ENCODE peak calls at places on chromosomes 1 and 21, in seven cellular contexts. One of them, this sample, is unnamed. For H3K27me3, the result is how much of the 10 kb centered on the place peaks cover.

GRCh38 chr1:115217150-115218033 is 120.7 kb downstream of the NGF start:
- DNase-seq in right cardiac atrium: peak
- DNase-seq in RWPE2: no peak
- DNase-seq in right lobe of liver: no peak
- DNase-seq in PC-3: no peak
- DNase-seq in aorta: no peak
- DNase-seq in SK-N-SH: no peak
- DNase-seq in this sample: no peak

GRCh38 chr1:40264354-40264781 is 6.3 kb downstream of the ZMPSTE24 start:
- DNase-seq in SK-N-SH: no peak
- DNase-seq in PC-3: no peak
- DNase-seq in aorta: no peak
- DNase-seq in right cardiac atrium: no peak
- DNase-seq in right lobe of liver: no peak
- DNase-seq in RWPE2: no peak
- DNase-seq in this sample: no peak

GRCh38 chr1:38451541-38451993 is 405.0 kb upstream of the POU3F1 start:
- DNase-seq in RWPE2: no peak
- DNase-seq in right cardiac atrium: no peak
- DNase-seq in right lobe of liver: no peak
- DNase-seq in PC-3: no peak
- DNase-seq in SK-N-SH: no peak
- DNase-seq in aorta: no peak
- DNase-seq in this sample: peak

GRCh38 chr1:3767328-3767925 is 5.1 kb upstream of the SMIM1 start:
- DNase-seq in PC-3: no peak
- DNase-seq in right cardiac atrium: no peak
- DNase-seq in right lobe of liver: no peak
- DNase-seq in RWPE2: no peak
- DNase-seq in SK-N-SH: no peak
- DNase-seq in aorta: no peak
- DNase-seq in this sample: no peak

GRCh38 chr1:77655431-77655974 is 27.0 kb downstream of the ZZZ3 start:
- DNase-seq in aorta: no peak
- DNase-seq in SK-N-SH: no peak
- DNase-seq in right cardiac atrium: no peak
- DNase-seq in RWPE2: no peak
- DNase-seq in right lobe of liver: no peak
- DNase-seq in PC-3: no peak
- DNase-seq in this sample: no peak

GRCh38 chr1:119715542-119715941 is 3.8 kb downstream of the PHGDH start:
- DNase-seq in RWPE2: no peak
- DNase-seq in aorta: no peak
- DNase-seq in SK-N-SH: no peak
- DNase-seq in right lobe of liver: no peak
- DNase-seq in right cardiac atrium: no peak
- DNase-seq in PC-3: no peak
- DNase-seq in this sample: no peak

GRCh38 chr1:8439015-8439702 is 121.2 kb downstream of the SLC45A1 start:
- DNase-seq in PC-3: no peak
- DNase-seq in aorta: peak
- DNase-seq in SK-N-SH: peak
- DNase-seq in RWPE2: no peak
- DNase-seq in right lobe of liver: peak
- DNase-seq in right cardiac atrium: peak
- DNase-seq in this sample: peak

GRCh38 chr21:33197546-33197945 is 32.2 kb upstream of the IFNAR2 start:
- DNase-seq in aorta: no peak
- DNase-seq in PC-3: no peak
- DNase-seq in SK-N-SH: no peak
- DNase-seq in RWPE2: no peak
- DNase-seq in right lobe of liver: peak
- DNase-seq in right cardiac atrium: peak
- DNase-seq in this sample: no peak

GRCh38 chr1:183515002-183515689 is 42.8 kb downstream of the SMG7 start:
- DNase-seq in SK-N-SH: no peak
- DNase-seq in right lobe of liver: no peak
- DNase-seq in aorta: no peak
- DNase-seq in RWPE2: no peak
- DNase-seq in right cardiac atrium: no peak
- DNase-seq in PC-3: peak
- DNase-seq in this sample: no peak

GRCh38 chr1:110893908-110894490 is 21.1 kb downstream of the CD53 start:
- DNase-seq in right cardiac atrium: no peak
- DNase-seq in PC-3: no peak
- DNase-seq in SK-N-SH: no peak
- DNase-seq in RWPE2: no peak
- DNase-seq in aorta: no peak
- DNase-seq in right lobe of liver: no peak
- DNase-seq in this sample: no peak

GRCh38 chr1:4561213-4561612 is 93.2 kb upstream of the AJAP1 start:
- DNase-seq in right cardiac atrium: no peak
- DNase-seq in RWPE2: no peak
- DNase-seq in right lobe of liver: no peak
- DNase-seq in aorta: no peak
- DNase-seq in PC-3: no peak
- DNase-seq in SK-N-SH: no peak
- DNase-seq in this sample: peak

GRCh38 chr21:43766734-43767497 is 9.2 kb downstream of the CSTB start:
- DNase-seq in right cardiac atrium: no peak
- DNase-seq in SK-N-SH: no peak
- DNase-seq in aorta: no peak
- DNase-seq in PC-3: no peak
- DNase-seq in right lobe of liver: no peak
- DNase-seq in RWPE2: no peak
- DNase-seq in this sample: no peak

GRCh38 chr1:29651684-29652665 is 415.7 kb downstream of the PTPRU start:
- DNase-seq in right lobe of liver: peak
- DNase-seq in right cardiac atrium: no peak
- DNase-seq in SK-N-SH: peak
- DNase-seq in aorta: no peak
- DNase-seq in PC-3: no peak
- DNase-seq in RWPE2: peak
- DNase-seq in this sample: peak

GRCh38 chr1:24901791-24902470 is 28.1 kb downstream of the RUNX3 start:
- DNase-seq in right cardiac atrium: no peak
- DNase-seq in SK-N-SH: no peak
- DNase-seq in right lobe of liver: peak
- DNase-seq in PC-3: no peak
- DNase-seq in RWPE2: peak
- DNase-seq in aorta: peak
- DNase-seq in this sample: peak

GRCh38 chr1:217469983-217470382 is 160.9 kb downstream of the GPATCH2 start:
- DNase-seq in right cardiac atrium: no peak
- DNase-seq in right lobe of liver: no peak
- DNase-seq in RWPE2: no peak
- DNase-seq in PC-3: no peak
- DNase-seq in SK-N-SH: peak
- DNase-seq in aorta: no peak
- DNase-seq in this sample: no peak

GRCh38 chr1:18100493-18101063 is 7.0 kb upstream of the IGSF21 start:
- DNase-seq in SK-N-SH: peak
- DNase-seq in RWPE2: no peak
- DNase-seq in right cardiac atrium: peak
- DNase-seq in right lobe of liver: peak
- DNase-seq in aorta: no peak
- DNase-seq in PC-3: peak
- DNase-seq in this sample: peak

GRCh38 chr21:34733866-34734265 is 65.1 kb downstream of the CLIC6 start:
- DNase-seq in PC-3: no peak
- DNase-seq in right lobe of liver: no peak
- DNase-seq in aorta: no peak
- DNase-seq in right cardiac atrium: no peak
- DNase-seq in RWPE2: no peak
- DNase-seq in SK-N-SH: no peak
- DNase-seq in this sample: no peak

GRCh38 chr21:42308161-42308913 is 6.9 kb downstream of the TFF3 start:
- DNase-seq in right cardiac atrium: no peak
- DNase-seq in PC-3: no peak
- DNase-seq in aorta: no peak
- DNase-seq in RWPE2: no peak
- DNase-seq in right lobe of liver: no peak
- DNase-seq in SK-N-SH: no peak
- DNase-seq in this sample: peak

GRCh38 chr21:42310411-42311001 is 4.7 kb downstream of the TFF3 start:
- DNase-seq in RWPE2: no peak
- DNase-seq in SK-N-SH: no peak
- DNase-seq in PC-3: no peak
- DNase-seq in aorta: no peak
- DNase-seq in right lobe of liver: no peak
- DNase-seq in right cardiac atrium: no peak
- DNase-seq in this sample: peak

GRCh38 chr21:42308914-42309752 is 6.1 kb downstream of the TFF3 start:
- DNase-seq in PC-3: peak
- DNase-seq in SK-N-SH: no peak
- DNase-seq in right lobe of liver: no peak
- DNase-seq in right cardiac atrium: no peak
- DNase-seq in aorta: no peak
- DNase-seq in RWPE2: no peak
- DNase-seq in this sample: peak

GRCh38 chr21:42311160-42311559 is 4.0 kb downstream of the TFF3 start:
- DNase-seq in RWPE2: no peak
- DNase-seq in right cardiac atrium: no peak
- DNase-seq in PC-3: no peak
- DNase-seq in right lobe of liver: no peak
- DNase-seq in SK-N-SH: no peak
- DNase-seq in aorta: no peak
- DNase-seq in this sample: peak

GRCh38 chr21:42309753-42310213 is 5.4 kb downstream of the TFF3 start:
- DNase-seq in PC-3: peak
- DNase-seq in RWPE2: no peak
- DNase-seq in right lobe of liver: no peak
- DNase-seq in aorta: no peak
- DNase-seq in right cardiac atrium: no peak
- DNase-seq in SK-N-SH: peak
- DNase-seq in this sample: peak
- H3K4me3 ChIP-seq in PC-3: no peak
- H3K4me3 ChIP-seq in RWPE2: no peak
- H3K4me3 ChIP-seq in right lobe of liver: no peak
- H3K4me3 ChIP-seq in aorta: no peak
- H3K4me3 ChIP-seq in right cardiac atrium: no peak
- H3K4me3 ChIP-seq in SK-N-SH: no peak
- H3K4me3 ChIP-seq in this sample: peak

GRCh38 chr1:206682111-206682510 is 2.6 kb upstream of the MAPKAPK2 start:
- DNase-seq in SK-N-SH: no peak
- DNase-seq in right cardiac atrium: no peak
- DNase-seq in right lobe of liver: no peak
- DNase-seq in RWPE2: no peak
- DNase-seq in aorta: no peak
- DNase-seq in PC-3: no peak
- DNase-seq in this sample: no peak
- H3K27me3 ChIP-seq in SK-N-SH: under half
- H3K27me3 ChIP-seq in right cardiac atrium: under half
- H3K27me3 ChIP-seq in right lobe of liver: under half
- H3K27me3 ChIP-seq in RWPE2: under half
- H3K27me3 ChIP-seq in aorta: under half
- H3K27me3 ChIP-seq in PC-3: under half
- H3K27me3 ChIP-seq in this sample: under half

GRCh38 chr21:28228624-28228995 is 764.1 kb downstream of the LTN1 start:
- DNase-seq in aorta: no peak
- DNase-seq in RWPE2: no peak
- DNase-seq in SK-N-SH: no peak
- DNase-seq in right lobe of liver: no peak
- DNase-seq in PC-3: no peak
- DNase-seq in right cardiac atrium: no peak
- DNase-seq in this sample: no peak

GRCh38 chr21:28229811-28230210 is 762.9 kb downstream of the LTN1 start:
- DNase-seq in RWPE2: no peak
- DNase-seq in right cardiac atrium: no peak
- DNase-seq in aorta: no peak
- DNase-seq in PC-3: peak
- DNase-seq in SK-N-SH: no peak
- DNase-seq in right lobe of liver: no peak
- DNase-seq in this sample: no peak

GRCh38 chr21:28230559-28230958 is 762.1 kb downstream of the LTN1 start:
- DNase-seq in PC-3: peak
- DNase-seq in aorta: no peak
- DNase-seq in right cardiac atrium: no peak
- DNase-seq in right lobe of liver: no peak
- DNase-seq in SK-N-SH: no peak
- DNase-seq in RWPE2: no peak
- DNase-seq in this sample: no peak

GRCh38 chr21:28226563-28226962 is 766.1 kb downstream of the LTN1 start:
- DNase-seq in RWPE2: no peak
- DNase-seq in aorta: no peak
- DNase-seq in right lobe of liver: no peak
- DNase-seq in PC-3: no peak
- DNase-seq in SK-N-SH: no peak
- DNase-seq in right cardiac atrium: no peak
- DNase-seq in this sample: no peak

DNA sequence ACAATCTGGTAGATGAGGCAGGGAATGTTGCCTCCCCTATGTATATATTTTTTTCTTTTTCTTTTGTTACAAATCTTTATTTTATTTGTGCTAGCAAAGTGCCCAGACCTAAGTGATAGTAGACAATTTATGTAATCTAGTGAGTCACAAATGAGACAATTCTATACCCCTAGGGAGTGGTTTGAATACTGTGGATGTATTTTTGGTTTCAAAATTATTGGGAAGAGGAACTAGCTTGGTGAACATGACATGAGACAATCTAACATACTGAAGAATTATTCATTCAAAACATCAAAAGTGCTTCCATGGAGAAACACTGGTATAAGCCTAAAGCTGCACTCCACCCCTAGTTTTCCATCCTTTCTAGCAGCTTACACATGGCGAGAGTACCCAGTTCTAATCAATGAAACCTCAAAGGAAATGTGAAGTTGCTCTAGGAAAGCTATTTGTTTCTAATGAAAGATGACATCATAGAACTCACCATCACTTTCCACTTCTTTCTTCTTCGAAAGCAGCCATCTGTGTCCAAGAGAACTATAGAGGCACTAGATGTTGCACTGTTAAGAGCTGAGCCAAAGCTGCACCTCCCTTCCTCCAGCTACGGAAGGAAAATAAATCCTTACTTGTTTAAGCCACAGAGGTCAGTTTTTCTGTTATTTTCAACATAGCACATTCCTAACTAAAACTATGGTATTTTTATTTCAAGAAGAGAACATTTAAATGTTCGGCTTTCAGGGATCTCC is 764.6 kb downstream of the LTN1 start:
- DNase-seq in SK-N-SH: no peak
- DNase-seq in right lobe of liver: no peak
- DNase-seq in PC-3: peak
- DNase-seq in right cardiac atrium: no peak
- DNase-seq in RWPE2: no peak
- DNase-seq in aorta: no peak
- DNase-seq in this sample: no peak
- H3K4me3 ChIP-seq in SK-N-SH: no peak
- H3K4me3 ChIP-seq in right lobe of liver: no peak
- H3K4me3 ChIP-seq in PC-3: no peak
- H3K4me3 ChIP-seq in right cardiac atrium: no peak
- H3K4me3 ChIP-seq in RWPE2: no peak
- H3K4me3 ChIP-seq in aorta: no peak
- H3K4me3 ChIP-seq in this sample: no peak

DNA sequence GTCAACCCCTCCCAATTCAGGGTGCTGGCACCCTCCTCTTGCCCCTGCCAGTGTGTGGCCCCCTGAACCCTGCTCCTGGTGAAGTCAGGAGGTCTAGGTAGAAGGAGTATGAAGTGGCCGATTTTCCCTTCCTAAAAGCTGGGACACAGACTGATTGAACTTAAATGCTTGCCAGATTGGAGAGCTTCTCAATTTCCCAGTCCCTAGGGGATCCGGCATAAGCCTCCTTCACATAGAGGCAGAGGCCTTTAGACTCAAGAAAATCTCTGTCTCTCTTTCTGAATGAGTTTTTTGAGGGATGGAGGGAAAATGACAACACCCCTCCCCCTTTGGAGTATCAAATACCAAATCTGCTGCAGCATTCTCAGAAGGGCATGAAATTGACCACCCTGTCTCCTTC is 51.5 kb downstream of the SYT2 start:
- DNase-seq in PC-3: no peak
- DNase-seq in right cardiac atrium: no peak
- DNase-seq in RWPE2: no peak
- DNase-seq in right lobe of liver: no peak
- DNase-seq in aorta: no peak
- DNase-seq in SK-N-SH: no peak
- DNase-seq in this sample: no peak
- H3K27me3 ChIP-seq in PC-3: under half
- H3K27me3 ChIP-seq in right cardiac atrium: under half
- H3K27me3 ChIP-seq in RWPE2: under half
- H3K27me3 ChIP-seq in right lobe of liver: under half
- H3K27me3 ChIP-seq in aorta: under half
- H3K27me3 ChIP-seq in SK-N-SH: under half
- H3K27me3 ChIP-seq in this sample: under half